ENCODE peak calls at places on chromosomes 3 and 15, in seven cellular contexts. G is adrenal gland, Z is erythroblast, T is NB4, Y is sigmoid colon, A is stomach, X is transverse colon. R is an unnamed sample.

GRCh38 chr3:69116162-69116561 is 6.2 kb downstream of the LMOD3 start:
- DNase-seq in G (no peak), Z (no peak), T (no peak), Y (no peak), A (no peak), X (no peak), R (no peak)

GRCh38 chr3:125200731-125201139 is 11.8 kb downstream of the SLC12A8 start:
- DNase-seq in G (no peak), Z (no peak), T (no peak), Y (no peak), A (no peak), X (no peak), R (no peak)

GRCh38 chr3:19065027-19065426 is 83.3 kb upstream of the KCNH8 start:
- DNase-seq in G (no peak), Z (no peak), T (peak), Y (no peak), A (no peak), X (no peak), R (no peak)

GRCh38 chr3:115272036-115272824 is 125.1 kb upstream of the ZBTB20 start:
- DNase-seq in G (peak), Z (no peak), T (no peak), Y (no peak), A (no peak), X (no peak), R (no peak)

GRCh38 chr3:29153811-29154210 is 127.1 kb upstream of the RBMS3 start:
- DNase-seq in G (no peak), Z (no peak), T (peak), Y (no peak), A (no peak), X (no peak), R (no peak)

GRCh38 chr3:81927811-81928210 is 166.4 kb upstream of the GBE1 start:
- DNase-seq in G (no peak), Z (no peak), T (no peak), Y (no peak), A (no peak), X (no peak), R (no peak)

GRCh38 chr3:30511524-30512278 is 94.7 kb upstream of the TGFBR2 start:
- DNase-seq in G (no peak), Z (no peak), T (peak), Y (no peak), A (no peak), X (no peak), R (no peak)

GRCh38 chr3:166367947-166368533 is 530.8 kb upstream of the BCHE start:
- DNase-seq in G (no peak), Z (no peak), T (no peak), Y (no peak), A (no peak), X (no peak), R (no peak)

GRCh38 chr15:80846416-80846815 is 67.2 kb downstream of the CEMIP start:
- DNase-seq in G (no peak), Z (no peak), T (no peak), Y (no peak), A (no peak), X (no peak), R (no peak)

GRCh38 chr3:103295974-103296570 is 861.3 kb downstream of the ZPLD1 start:
- DNase-seq in G (no peak), Z (peak), T (peak), Y (no peak), A (no peak), X (no peak), R (no peak)

GRCh38 chr3:69271098-69271497 is 114.8 kb downstream of the FRMD4B start:
- DNase-seq in G (no peak), Z (no peak), T (no peak), Y (no peak), A (no peak), X (no peak), R (no peak)

GRCh38 chr3:180680097-180680430 is 775 bp upstream of the CCDC39 start:
- DNase-seq in G (no peak), Z (peak), T (peak), Y (no peak), A (no peak), X (peak), R (no peak)

GRCh38 chr3:175431396-175431795 is 572.3 kb downstream of the NAALADL2 start:
- DNase-seq in G (no peak), Z (no peak), T (no peak), Y (no peak), A (no peak), X (peak), R (no peak)

GRCh38 chr3:42689421-42690014 is 4.2 kb downstream of the KLHL40 start:
- DNase-seq in G (no peak), Z (no peak), T (no peak), Y (peak), A (no peak), X (no peak), R (peak)

GRCh38 chr3:33807190-33807589 is 8.8 kb downstream of the PDCD6IP start:
- DNase-seq in G (no peak), Z (no peak), T (no peak), Y (no peak), A (peak), X (peak), R (no peak)

GRCh38 chr3:149553781-149554451 is 79.4 kb downstream of the TM4SF4 start:
- DNase-seq in G (no peak), Z (no peak), T (no peak), Y (peak), A (no peak), X (peak), R (no peak)

GRCh38 chr3:4575413-4575812 is 82.3 kb downstream of the ITPR1 start:
- DNase-seq in G (no peak), Z (no peak), T (no peak), Y (no peak), A (no peak), X (no peak), R (no peak)

GRCh38 chr3:64687781-64688515 is at the start of gene ADAMTS9:
- DNase-seq in G (peak), Z (peak), T (no peak), Y (peak), A (peak), X (peak), R (peak)

GRCh38 chr3:140469491-140469890 is 208.4 kb upstream of the TRIM42 start:
- DNase-seq in G (no peak), Z (no peak), T (no peak), Y (no peak), A (no peak), X (no peak), R (no peak)

GRCh38 chr15:59571606-59572005 is 40.0 kb upstream of the GCNT3 start:
- DNase-seq in G (no peak), Z (no peak), T (no peak), Y (no peak), A (no peak), X (no peak), R (no peak)

GRCh38 chr3:75295013-75295412 is 369.1 kb upstream of the FRG2C start:
- DNase-seq in G (no peak), Z (no peak), T (no peak), Y (no peak), A (peak), X (no peak), R (no peak)

GRCh38 chr15:66936115-66936863 is 129.1 kb upstream of the SMAD3 start:
- DNase-seq in G (no peak), Z (no peak), T (no peak), Y (peak), A (no peak), X (no peak), R (no peak)

GRCh38 chr3:120797857-120798256 is 55.3 kb downstream of the GTF2E1 start:
- DNase-seq in G (no peak), Z (no peak), T (no peak), Y (no peak), A (no peak), X (no peak), R (no peak)

GRCh38 chr3:175111036-175111435 is 251.9 kb downstream of the NAALADL2 start:
- DNase-seq in G (peak), Z (no peak), T (no peak), Y (no peak), A (no peak), X (no peak), R (no peak)

GRCh38 chr15:89749951-89750559 is 994 bp downstream of the MESP1 start:
- DNase-seq in G (no peak), Z (peak), T (peak), Y (no peak), A (peak), X (peak), R (no peak)

GRCh38 chr3:125556314-125556713 is 36.3 kb upstream of the SNX4 start:
- DNase-seq in G (no peak), Z (no peak), T (no peak), Y (no peak), A (no peak), X (no peak), R (no peak)

GRCh38 chr15:74540761-74541493 is at the start of gene ARID3B:
- DNase-seq in G (peak), Z (peak), T (peak), Y (peak), A (peak), X (peak), R (peak)
- TF ChIP-seq POLR2A in G (peak), Z (peak), T (peak), Y (peak), A (no peak), X (peak), R (peak)

DNA sequence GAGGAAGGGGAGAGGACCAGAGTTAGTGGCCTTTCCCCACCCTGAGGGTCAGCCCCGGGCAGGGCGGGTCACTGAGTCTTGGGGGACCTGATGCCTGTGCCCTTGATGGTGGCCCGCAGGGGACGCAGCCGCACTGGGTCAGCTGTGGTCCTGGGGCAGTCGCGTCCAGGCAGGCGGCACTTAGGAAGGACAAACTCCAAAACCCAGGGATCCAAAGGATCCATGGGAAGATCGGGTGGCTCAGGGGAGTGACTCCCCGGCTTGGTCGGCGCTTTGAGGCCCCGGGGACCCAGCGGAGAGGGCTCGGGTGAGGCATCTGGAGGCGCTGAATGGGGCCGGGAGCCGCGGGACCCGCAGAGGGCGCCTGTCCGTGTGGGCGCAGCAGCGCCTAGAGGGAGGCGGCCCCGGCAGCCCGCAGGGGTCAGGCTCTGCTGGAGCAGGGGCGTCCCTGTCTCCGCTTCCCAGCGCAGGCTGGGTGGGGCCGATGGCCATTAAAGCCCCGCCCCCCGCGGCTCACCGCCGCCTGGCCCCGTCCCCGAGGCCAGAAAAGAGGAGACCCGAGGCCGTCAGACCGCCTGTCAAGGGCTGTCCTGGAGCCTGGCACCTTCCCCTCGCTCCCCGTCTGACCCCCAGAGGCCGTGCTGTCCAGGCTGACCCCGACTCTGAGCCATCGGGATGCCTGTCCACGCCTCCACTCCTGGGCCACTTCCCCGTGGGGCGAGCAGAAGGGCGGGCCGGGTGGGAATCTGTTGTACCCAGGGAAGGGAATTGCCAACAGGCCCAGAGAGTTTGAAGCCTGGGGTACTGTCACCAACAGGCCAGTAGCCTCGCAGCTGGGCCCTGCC is 17.4 kb downstream of the CIDEC start:
- DNase-seq in G (peak), Z (peak), T (peak), Y (peak), A (peak), X (peak), R (peak)
- TF ChIP-seq POLR2A in G (no peak), Z (no peak), T (no peak), Y (no peak), A (no peak), X (no peak), R (no peak)

GRCh38 chr3:186784820-186785516 is 1.6 kb downstream of the EIF4A2 start:
- DNase-seq in G (no peak), Z (peak), T (no peak), Y (no peak), A (no peak), X (no peak), R (no peak)
- TF ChIP-seq POLR2A in G (no peak), Z (no peak), T (no peak), Y (no peak), A (no peak), X (no peak), R (no peak)

GRCh38 chr3:197002701-197003454 is 26.7 kb downstream of the MELTF start:
- DNase-seq in G (peak), Z (peak), T (peak), Y (peak), A (peak), X (peak), R (peak)
- TF ChIP-seq POLR2A in G (no peak), Z (no peak), T (no peak), Y (no peak), A (no peak), X (no peak), R (no peak)

GRCh38 chr3:71984843-71985594 is 200.1 kb upstream of the PROK2 start:
- DNase-seq in G (no peak), Z (no peak), T (no peak), Y (no peak), A (peak), X (peak), R (no peak)
- TF ChIP-seq POLR2A in G (no peak), Z (no peak), T (no peak), Y (no peak), A (no peak), X (no peak), R (no peak)

GRCh38 chr3:156554842-156555687 is at the start of gene SSR3:
- DNase-seq in G (peak), Z (peak), T (peak), Y (peak), A (peak), X (peak), R (peak)
- TF ChIP-seq POLR2A in G (peak), Z (peak), T (peak), Y (peak), A (no peak), X (peak), R (no peak)

DNA sequence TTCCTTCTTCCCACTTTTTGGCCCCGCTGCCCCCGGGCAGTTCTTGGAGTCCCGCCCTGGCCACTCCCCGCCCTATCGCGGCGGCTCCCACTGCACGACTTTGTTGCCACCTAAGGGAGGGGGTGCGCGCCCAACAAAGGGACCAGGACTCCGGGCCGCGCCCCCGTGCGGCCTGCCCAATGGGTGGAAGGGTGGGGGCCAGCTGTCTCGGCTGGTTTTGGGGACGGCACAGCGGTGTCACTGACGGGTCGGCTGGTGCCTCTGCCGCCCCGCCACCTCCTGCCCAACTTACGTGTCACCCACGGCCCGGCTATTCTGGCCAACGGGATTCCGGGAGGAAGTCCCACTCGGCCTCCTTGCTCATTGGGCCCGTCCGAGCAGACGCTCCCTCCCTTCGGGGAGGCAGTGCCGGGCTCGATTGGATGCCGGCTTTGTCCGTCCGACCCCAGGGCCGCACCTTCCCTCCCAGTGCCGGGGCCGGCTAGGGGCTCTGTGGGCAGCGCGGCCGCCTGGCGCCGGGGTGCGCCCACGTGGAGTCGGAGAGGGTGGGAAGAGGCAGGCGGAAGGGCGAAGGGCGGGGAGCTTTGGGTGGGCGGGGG is at the start of gene GOLIM4:
- DNase-seq in G (peak), Z (peak), T (peak), Y (peak), A (peak), X (peak), R (peak)
- TF ChIP-seq POLR2A in G (peak), Z (peak), T (no peak), Y (peak), A (no peak), X (peak), R (no peak)

DNA sequence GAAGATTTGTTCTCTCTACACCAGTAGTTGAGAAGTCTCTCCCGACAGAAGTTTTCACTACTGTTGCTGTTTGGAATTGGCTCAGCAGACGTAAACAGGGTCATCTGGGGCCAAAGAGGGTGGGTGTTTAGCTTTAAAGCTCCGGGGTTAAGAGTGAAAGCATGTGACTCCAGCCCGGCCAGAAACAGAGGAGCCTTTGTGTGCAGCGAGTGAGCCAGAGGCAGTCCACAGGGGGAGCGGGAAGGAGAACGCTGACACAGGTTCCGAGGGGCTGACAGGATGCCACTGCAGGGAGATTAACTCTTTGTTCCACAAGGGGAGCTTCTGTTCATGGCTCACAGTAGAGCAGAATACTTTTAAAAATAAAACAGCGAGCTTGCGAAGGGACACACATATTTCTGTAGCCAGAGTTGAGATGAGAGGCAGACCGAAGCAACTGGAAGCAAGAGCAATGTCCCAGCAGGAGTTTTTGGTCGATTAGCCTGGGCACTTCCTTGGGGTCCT is 26.9 kb downstream of the BMF start:
- DNase-seq in G (no peak), Z (peak), T (peak), Y (peak), A (peak), X (peak), R (peak)
- TF ChIP-seq POLR2A in G (peak), Z (no peak), T (no peak), Y (no peak), A (no peak), X (peak), R (no peak)

DNA sequence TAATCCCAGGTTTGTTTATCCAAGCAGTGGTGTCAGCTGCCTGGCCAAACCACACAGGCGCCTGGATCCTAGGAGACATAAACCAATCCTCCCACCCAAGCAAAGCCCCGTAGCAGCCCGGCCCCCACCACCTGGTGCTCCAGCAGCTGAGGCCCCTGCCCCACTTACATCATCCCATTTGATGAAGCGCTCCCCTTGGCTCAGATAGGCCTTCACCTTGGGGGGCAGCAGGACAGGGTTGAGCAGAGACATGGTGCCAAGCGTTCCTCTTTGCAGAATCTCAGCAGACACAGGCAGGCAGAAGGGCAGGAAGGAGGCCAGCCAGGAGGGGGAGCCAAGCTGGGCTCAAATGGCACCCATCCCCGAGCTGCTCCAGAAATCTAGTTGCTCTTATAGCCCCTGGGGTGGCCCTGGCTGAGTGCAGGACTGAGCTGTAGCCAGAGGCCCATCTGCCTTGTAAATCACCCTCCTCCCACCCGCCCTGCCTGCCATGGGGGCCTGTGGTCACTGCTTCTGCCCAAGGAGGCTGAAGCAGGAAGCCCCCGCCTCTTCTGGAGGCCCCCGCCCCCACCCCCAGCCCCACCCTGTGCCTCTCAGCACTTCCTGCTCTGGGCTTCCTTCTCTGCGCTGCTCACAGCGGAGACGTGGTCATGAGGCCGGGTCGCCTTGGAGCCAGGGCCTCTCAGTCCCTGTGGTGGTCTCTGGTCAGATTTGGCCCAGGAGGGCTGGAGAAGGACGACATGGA is at the start of gene PLCB2:
- DNase-seq in G (no peak), Z (peak), T (peak), Y (peak), A (no peak), X (peak), R (peak)
- TF ChIP-seq POLR2A in G (no peak), Z (no peak), T (peak), Y (no peak), A (no peak), X (peak), R (peak)

GRCh38 chr15:40160689-40161688 is at the start of gene BUB1B:
- DNase-seq in G (peak), Z (peak), T (peak), Y (peak), A (peak), X (peak), R (peak)
- TF ChIP-seq POLR2A in G (no peak), Z (peak), T (peak), Y (no peak), A (no peak), X (no peak), R (no peak)

R was measured in spleen.